ENCODE peak calls at places on chromosomes 1 and 21, in six cellular contexts. Y is neural progenitor cell, S is HepG2, O is HCT116, Q is SK-N-SH, U is PC-3. P is an unnamed sample. For H3K79me2, the result is how much of the 10 kb centered on the place peaks cover.

GRCh38 chr21:42705346-42705745 is 51.9 kb downstream of the PDE9A start:
- DNase-seq in Y (no peak), O (no peak), Q (no peak), S (no peak), U (no peak), P (no peak)

GRCh38 chr1:197911172-197911856 is 5.9 kb upstream of the LHX9 start:
- DNase-seq in U (no peak), S (no peak), Y (peak), O (no peak), Q (peak), P (peak)

GRCh38 chr1:169487153-169487552 is 1.4 kb upstream of the SLC19A2 start:
- DNase-seq in Q (no peak), O (no peak), U (peak), Y (no peak), S (no peak), P (peak)

GRCh38 chr21:46037338-46038325 is 56.1 kb downstream of the COL6A1 start:
- DNase-seq in Q (no peak), S (no peak), O (no peak), Y (no peak), U (no peak), P (no peak)

GRCh38 chr1:17594026-17594425 is 54.5 kb downstream of the ARHGEF10L start:
- DNase-seq in U (no peak), O (no peak), Q (peak), Y (no peak), S (no peak), P (peak)

GRCh38 chr1:109250454-109251276 is 1.3 kb downstream of the CELSR2 start:
- DNase-seq in Y (no peak), O (no peak), Q (peak), S (no peak), U (no peak), P (no peak)

GRCh38 chr1:200528838-200529565 is 91.5 kb downstream of the KIF14 start:
- DNase-seq in S (no peak), Y (no peak), U (no peak), Q (no peak), O (no peak), P (no peak)

GRCh38 chr1:15620155-15620545 is 2.9 kb downstream of the DDI2 start:
- DNase-seq in Q (no peak), Y (no peak), S (no peak), O (no peak), U (peak), P (peak)

GRCh38 chr1:27727126-27727525 is 1.4 kb downstream of the FAM76A start:
- DNase-seq in O (no peak), Y (no peak), S (no peak), Q (no peak), U (peak), P (peak)

GRCh38 chr1:219459321-219460105 is 153.4 kb downstream of the ZC3H11B start:
- DNase-seq in U (no peak), Y (no peak), O (no peak), S (no peak), Q (peak), P (peak)

GRCh38 chr21:45571641-45572040 is 29.4 kb upstream of the SLC19A1 start:
- DNase-seq in Q (peak), U (no peak), Y (no peak), O (no peak), S (no peak), P (no peak)

GRCh38 chr1:231691618-231692259 is 65.1 kb downstream of the DISC1 start:
- DNase-seq in O (peak), U (peak), Y (peak), S (peak), Q (peak), P (no peak)

GRCh38 chr21:28884481-28884880 is 108.2 kb downstream of the LTN1 start:
- DNase-seq in O (no peak), U (peak), Y (no peak), Q (peak), S (no peak), P (peak)

GRCh38 chr1:45510036-45510971 is 10.2 kb downstream of the MMACHC start:
- DNase-seq in S (no peak), O (no peak), Y (no peak), U (no peak), Q (no peak), P (no peak)

GRCh38 chr1:41294213-41294612 is 52.1 kb upstream of the SCMH1 start:
- DNase-seq in Y (no peak), S (no peak), O (no peak), Q (no peak), U (no peak), P (no peak)

GRCh38 chr1:155646307-155646706 is 36.3 kb downstream of the MSTO1 start:
- DNase-seq in Y (no peak), O (no peak), U (no peak), Q (no peak), S (no peak), P (peak)

GRCh38 chr1:67226688-67227087 is 60.4 kb downstream of the IL23R start:
- DNase-seq in S (no peak), Y (no peak), Q (no peak), O (no peak), U (no peak), P (no peak)

GRCh38 chr21:15050588-15051377 is 14.0 kb downstream of the NRIP1 start:
- DNase-seq in Y (no peak), Q (no peak), O (no peak), S (no peak), U (no peak), P (no peak)

GRCh38 chr1:30975217-30975616 is 66.7 kb upstream of the SDC3 start:
- DNase-seq in O (no peak), Y (no peak), U (no peak), S (peak), Q (no peak), P (no peak)

GRCh38 chr1:220529530-220529920 is 1.6 kb downstream of the MARK1 start:
- DNase-seq in Y (peak), O (no peak), Q (no peak), U (no peak), S (no peak), P (no peak)
- H3K79me2 ChIP-seq in Y (half or more), O (under half), Q (under half), U (under half), S (under half), P (under half)

GRCh38 chr1:213538251-213538650 is 449.5 kb upstream of the PROX1 start:
- DNase-seq in S (no peak), Q (no peak), Y (no peak), U (no peak), O (no peak), P (no peak)
- H3K9ac ChIP-seq in S (no peak), Q (no peak), Y (no peak), U (no peak), O (no peak), P (no peak)

DNA sequence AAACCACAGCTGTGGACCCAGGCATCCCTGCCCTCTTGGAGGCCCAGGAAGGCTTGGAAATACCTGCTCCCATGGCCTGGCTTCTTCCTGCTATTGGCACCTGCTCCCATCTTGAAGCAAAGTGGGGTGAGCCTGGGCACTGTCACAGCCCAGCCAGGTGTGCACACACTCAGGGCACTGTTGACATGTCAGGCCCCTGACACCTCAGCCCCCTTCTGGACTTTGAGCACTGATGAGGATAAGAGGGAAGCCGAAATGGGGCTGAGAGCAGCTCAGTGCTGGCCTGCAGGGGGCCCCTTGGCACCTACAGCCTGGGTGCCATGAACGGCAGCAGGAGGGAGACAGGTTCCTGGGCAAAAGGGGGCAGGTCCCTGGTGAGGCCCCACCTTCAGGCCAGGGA is 55.9 kb downstream of the DAB1 start:
- DNase-seq in Y (no peak), U (no peak), Q (no peak), S (peak), O (no peak), P (no peak)
- H3K79me2 ChIP-seq in Y (under half), U (under half), Q (under half), S (under half), O (under half), P (under half)

DNA sequence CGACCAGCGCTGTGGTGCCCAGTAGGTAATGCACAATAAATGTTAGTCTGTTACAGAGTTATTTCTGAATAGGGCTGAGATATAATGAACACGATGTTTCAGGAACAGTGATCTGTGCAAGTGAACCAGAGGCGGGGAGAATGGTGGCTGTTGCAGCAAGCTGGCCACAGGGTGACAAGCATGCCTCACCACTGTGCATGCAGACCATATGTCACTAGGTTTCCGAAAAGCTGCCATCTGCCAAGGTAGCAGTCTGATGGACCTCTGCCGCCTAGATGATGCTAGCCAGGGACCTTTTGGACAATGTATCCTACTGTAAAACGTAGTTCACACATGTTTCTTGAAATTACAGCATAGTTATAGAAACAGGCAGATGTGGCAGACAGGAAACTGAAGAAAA is 204.3 kb upstream of the RRP15 start:
- DNase-seq in U (no peak), S (no peak), Q (no peak), O (no peak), Y (no peak), P (no peak)
- H3K9ac ChIP-seq in U (no peak), S (no peak), Q (no peak), O (no peak), Y (no peak), P (no peak)